ENCODE peak calls at places on chromosomes 4 and X, in eight cellular contexts. One of them, this sample, is unnamed.

GRCh38 chr4:10582059-10582686 is 102.4 kb downstream of the CLNK start:
- DNase-seq in D721Med: no peak
- DNase-seq in A673: peak
- DNase-seq in lung: peak
- DNase-seq in upper lobe of left lung: peak
- DNase-seq in brain microvascular endothelial cell: peak
- DNase-seq in heart right ventricle: no peak
- DNase-seq in body of pancreas: peak
- DNase-seq in this sample: no peak

GRCh38 chr4:1630266-1630665 is 53.8 kb downstream of the FAM53A start:
- DNase-seq in D721Med: no peak
- DNase-seq in A673: no peak
- DNase-seq in lung: no peak
- DNase-seq in upper lobe of left lung: no peak
- DNase-seq in brain microvascular endothelial cell: no peak
- DNase-seq in heart right ventricle: no peak
- DNase-seq in body of pancreas: no peak
- DNase-seq in this sample: no peak

GRCh38 chr4:75834772-75835154 is 67.5 kb downstream of the PPEF2 start:
- DNase-seq in D721Med: no peak
- DNase-seq in A673: no peak
- DNase-seq in lung: no peak
- DNase-seq in upper lobe of left lung: no peak
- DNase-seq in brain microvascular endothelial cell: no peak
- DNase-seq in heart right ventricle: no peak
- DNase-seq in body of pancreas: no peak
- DNase-seq in this sample: no peak

GRCh38 chr4:185426960-185427688 is 1.4 kb upstream of the UFSP2 start:
- DNase-seq in D721Med: no peak
- DNase-seq in A673: no peak
- DNase-seq in lung: no peak
- DNase-seq in upper lobe of left lung: no peak
- DNase-seq in brain microvascular endothelial cell: no peak
- DNase-seq in heart right ventricle: no peak
- DNase-seq in body of pancreas: no peak
- DNase-seq in this sample: no peak

GRCh38 chr4:55409468-55410171 is 13.9 kb downstream of the TMEM165 start:
- DNase-seq in D721Med: no peak
- DNase-seq in A673: peak
- DNase-seq in lung: no peak
- DNase-seq in upper lobe of left lung: no peak
- DNase-seq in brain microvascular endothelial cell: peak
- DNase-seq in heart right ventricle: no peak
- DNase-seq in body of pancreas: no peak
- DNase-seq in this sample: no peak

GRCh38 chr4:76518241-76518640 is 83.2 kb downstream of the SHROOM3 start:
- DNase-seq in D721Med: no peak
- DNase-seq in A673: peak
- DNase-seq in lung: no peak
- DNase-seq in upper lobe of left lung: no peak
- DNase-seq in brain microvascular endothelial cell: no peak
- DNase-seq in heart right ventricle: no peak
- DNase-seq in body of pancreas: no peak
- DNase-seq in this sample: no peak

GRCh38 chr4:172953896-172954568 is 214.6 kb upstream of the GALNT7 start:
- DNase-seq in D721Med: no peak
- DNase-seq in A673: peak
- DNase-seq in lung: no peak
- DNase-seq in upper lobe of left lung: no peak
- DNase-seq in brain microvascular endothelial cell: no peak
- DNase-seq in heart right ventricle: no peak
- DNase-seq in body of pancreas: no peak
- DNase-seq in this sample: no peak

GRCh38 chr4:73862357-73862756 is 6.8 kb upstream of the CXCL1 start:
- DNase-seq in D721Med: no peak
- DNase-seq in A673: no peak
- DNase-seq in lung: no peak
- DNase-seq in upper lobe of left lung: no peak
- DNase-seq in brain microvascular endothelial cell: no peak
- DNase-seq in heart right ventricle: no peak
- DNase-seq in body of pancreas: no peak
- DNase-seq in this sample: no peak

GRCh38 chr4:1417522-1418390 is 11.5 kb upstream of the NKX1-1 start:
- DNase-seq in D721Med: peak
- DNase-seq in A673: no peak
- DNase-seq in lung: no peak
- DNase-seq in upper lobe of left lung: peak
- DNase-seq in brain microvascular endothelial cell: no peak
- DNase-seq in heart right ventricle: no peak
- DNase-seq in body of pancreas: no peak
- DNase-seq in this sample: no peak

GRCh38 chr4:159216834-159217233 is 114.0 kb downstream of the RAPGEF2 start:
- DNase-seq in D721Med: no peak
- DNase-seq in A673: no peak
- DNase-seq in lung: no peak
- DNase-seq in upper lobe of left lung: no peak
- DNase-seq in brain microvascular endothelial cell: no peak
- DNase-seq in heart right ventricle: no peak
- DNase-seq in body of pancreas: no peak
- DNase-seq in this sample: no peak

GRCh38 chr4:15493411-15493810 is 23.7 kb downstream of the CC2D2A start:
- DNase-seq in D721Med: no peak
- DNase-seq in A673: no peak
- DNase-seq in lung: no peak
- DNase-seq in upper lobe of left lung: no peak
- DNase-seq in brain microvascular endothelial cell: no peak
- DNase-seq in heart right ventricle: no peak
- DNase-seq in body of pancreas: no peak
- DNase-seq in this sample: no peak

GRCh38 chrX:119684916-119685224 is 8.1 kb downstream of the SEPTIN6 start:
- DNase-seq in D721Med: no peak
- DNase-seq in A673: peak
- DNase-seq in lung: no peak
- DNase-seq in upper lobe of left lung: no peak
- DNase-seq in brain microvascular endothelial cell: no peak
- DNase-seq in heart right ventricle: no peak
- DNase-seq in body of pancreas: no peak
- DNase-seq in this sample: no peak

GRCh38 chrX:68727696-68728095 is 80.2 kb downstream of the STARD8 start:
- DNase-seq in D721Med: no peak
- DNase-seq in A673: no peak
- DNase-seq in lung: no peak
- DNase-seq in upper lobe of left lung: no peak
- DNase-seq in brain microvascular endothelial cell: no peak
- DNase-seq in heart right ventricle: no peak
- DNase-seq in body of pancreas: no peak
- DNase-seq in this sample: no peak

GRCh38 chrX:71154196-71154595 is 9.6 kb downstream of the NLGN3 start:
- DNase-seq in D721Med: no peak
- DNase-seq in A673: no peak
- DNase-seq in lung: no peak
- DNase-seq in upper lobe of left lung: no peak
- DNase-seq in brain microvascular endothelial cell: no peak
- DNase-seq in heart right ventricle: no peak
- DNase-seq in body of pancreas: no peak
- DNase-seq in this sample: no peak

GRCh38 chr4:113781439-113782040 is 20.0 kb upstream of the CAMK2D start:
- DNase-seq in D721Med: no peak
- DNase-seq in A673: peak
- DNase-seq in lung: no peak
- DNase-seq in upper lobe of left lung: no peak
- DNase-seq in brain microvascular endothelial cell: no peak
- DNase-seq in heart right ventricle: no peak
- DNase-seq in body of pancreas: no peak
- DNase-seq in this sample: no peak

GRCh38 chrX:100931218-100931924 is 2.7 kb upstream of the XKRX start:
- DNase-seq in D721Med: no peak
- DNase-seq in A673: no peak
- DNase-seq in lung: no peak
- DNase-seq in upper lobe of left lung: no peak
- DNase-seq in brain microvascular endothelial cell: no peak
- DNase-seq in heart right ventricle: no peak
- DNase-seq in body of pancreas: no peak
- DNase-seq in this sample: no peak

GRCh38 chr4:169925678-169926077 is 100.5 kb downstream of the MFAP3L start:
- DNase-seq in D721Med: no peak
- DNase-seq in A673: no peak
- DNase-seq in lung: no peak
- DNase-seq in upper lobe of left lung: no peak
- DNase-seq in brain microvascular endothelial cell: no peak
- DNase-seq in heart right ventricle: no peak
- DNase-seq in body of pancreas: no peak
- DNase-seq in this sample: no peak

GRCh38 chr4:42348692-42349091 is 48.6 kb upstream of the SHISA3 start:
- DNase-seq in D721Med: no peak
- DNase-seq in A673: no peak
- DNase-seq in lung: no peak
- DNase-seq in upper lobe of left lung: no peak
- DNase-seq in brain microvascular endothelial cell: no peak
- DNase-seq in heart right ventricle: no peak
- DNase-seq in body of pancreas: no peak
- DNase-seq in this sample: no peak

GRCh38 chr4:83708500-83709175 is 172.7 kb downstream of the GPAT3 start:
- DNase-seq in D721Med: no peak
- DNase-seq in A673: no peak
- DNase-seq in lung: no peak
- DNase-seq in upper lobe of left lung: no peak
- DNase-seq in brain microvascular endothelial cell: no peak
- DNase-seq in heart right ventricle: no peak
- DNase-seq in body of pancreas: no peak
- DNase-seq in this sample: no peak

GRCh38 chr4:68463796-68464195 is 16.5 kb downstream of the TMPRSS11E start:
- DNase-seq in D721Med: no peak
- DNase-seq in A673: no peak
- DNase-seq in lung: no peak
- DNase-seq in upper lobe of left lung: no peak
- DNase-seq in brain microvascular endothelial cell: no peak
- DNase-seq in heart right ventricle: no peak
- DNase-seq in body of pancreas: no peak
- DNase-seq in this sample: no peak

GRCh38 chr4:175457956-175458355 is 354.1 kb downstream of the GPM6A start:
- DNase-seq in D721Med: no peak
- DNase-seq in A673: no peak
- DNase-seq in lung: no peak
- DNase-seq in upper lobe of left lung: no peak
- DNase-seq in brain microvascular endothelial cell: no peak
- DNase-seq in heart right ventricle: no peak
- DNase-seq in body of pancreas: no peak
- DNase-seq in this sample: no peak

GRCh38 chr4:40228497-40229365 is 31.9 kb downstream of the RHOH start:
- DNase-seq in D721Med: no peak
- DNase-seq in A673: no peak
- DNase-seq in lung: no peak
- DNase-seq in upper lobe of left lung: no peak
- DNase-seq in brain microvascular endothelial cell: no peak
- DNase-seq in heart right ventricle: no peak
- DNase-seq in body of pancreas: no peak
- DNase-seq in this sample: no peak
- TF ChIP-seq CTCF in D721Med: peak
- TF ChIP-seq CTCF in A673: peak
- TF ChIP-seq CTCF in lung: no peak
- TF ChIP-seq CTCF in upper lobe of left lung: no peak
- TF ChIP-seq CTCF in brain microvascular endothelial cell: peak
- TF ChIP-seq CTCF in heart right ventricle: no peak
- TF ChIP-seq CTCF in body of pancreas: no peak
- TF ChIP-seq CTCF in this sample: peak

DNA sequence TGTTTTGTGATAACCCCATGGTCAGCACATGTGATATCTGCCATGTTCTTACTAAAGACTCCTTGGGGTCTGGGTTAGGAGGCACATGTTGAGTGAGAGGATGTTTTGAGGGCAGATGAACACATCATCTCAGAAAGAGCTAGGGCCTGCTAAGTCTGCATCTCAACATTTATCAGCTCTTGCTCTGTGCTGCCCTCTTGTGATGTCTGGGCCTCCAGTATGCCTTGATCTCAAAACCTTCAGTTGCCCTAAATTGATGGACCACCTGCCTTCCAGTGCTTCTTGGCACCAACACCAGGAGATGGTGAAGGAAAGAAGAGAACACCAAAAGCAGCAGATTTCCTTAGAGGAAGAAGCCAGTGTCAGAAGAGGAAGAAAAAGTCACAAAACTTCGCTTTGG is 22.5 kb downstream of the MID1 start:
- DNase-seq in D721Med: no peak
- DNase-seq in A673: peak
- DNase-seq in lung: no peak
- DNase-seq in upper lobe of left lung: no peak
- DNase-seq in brain microvascular endothelial cell: peak
- DNase-seq in heart right ventricle: no peak
- DNase-seq in body of pancreas: peak
- DNase-seq in this sample: no peak
- TF ChIP-seq CTCF in D721Med: peak
- TF ChIP-seq CTCF in A673: peak
- TF ChIP-seq CTCF in lung: peak
- TF ChIP-seq CTCF in upper lobe of left lung: no peak
- TF ChIP-seq CTCF in brain microvascular endothelial cell: peak
- TF ChIP-seq CTCF in heart right ventricle: peak
- TF ChIP-seq CTCF in body of pancreas: peak
- TF ChIP-seq CTCF in this sample: peak

DNA sequence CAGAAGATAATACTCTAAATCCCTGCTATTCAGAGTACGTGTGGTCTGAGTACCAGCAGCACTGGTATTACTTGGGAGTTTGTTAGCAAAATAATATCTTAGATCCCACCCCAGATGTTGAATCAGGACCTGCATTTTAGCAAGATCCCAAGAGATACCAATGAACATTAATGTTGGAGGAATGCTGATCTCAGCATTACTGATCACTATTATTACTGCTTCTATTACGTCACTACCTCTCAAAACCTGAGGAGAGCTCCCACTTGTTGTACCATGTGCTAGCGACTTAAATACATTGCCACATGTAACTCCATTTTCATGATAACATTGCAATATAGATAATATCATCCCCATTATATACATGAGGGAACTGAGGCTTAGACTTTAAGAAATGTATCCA is 185.2 kb downstream of the SPRY1 start:
- DNase-seq in D721Med: no peak
- DNase-seq in A673: no peak
- DNase-seq in lung: no peak
- DNase-seq in upper lobe of left lung: no peak
- DNase-seq in brain microvascular endothelial cell: no peak
- DNase-seq in heart right ventricle: no peak
- DNase-seq in body of pancreas: no peak
- DNase-seq in this sample: no peak
- TF ChIP-seq CTCF in D721Med: no peak
- TF ChIP-seq CTCF in A673: no peak
- TF ChIP-seq CTCF in lung: no peak
- TF ChIP-seq CTCF in upper lobe of left lung: no peak
- TF ChIP-seq CTCF in brain microvascular endothelial cell: no peak
- TF ChIP-seq CTCF in heart right ventricle: no peak
- TF ChIP-seq CTCF in body of pancreas: no peak
- TF ChIP-seq CTCF in this sample: no peak

DNA sequence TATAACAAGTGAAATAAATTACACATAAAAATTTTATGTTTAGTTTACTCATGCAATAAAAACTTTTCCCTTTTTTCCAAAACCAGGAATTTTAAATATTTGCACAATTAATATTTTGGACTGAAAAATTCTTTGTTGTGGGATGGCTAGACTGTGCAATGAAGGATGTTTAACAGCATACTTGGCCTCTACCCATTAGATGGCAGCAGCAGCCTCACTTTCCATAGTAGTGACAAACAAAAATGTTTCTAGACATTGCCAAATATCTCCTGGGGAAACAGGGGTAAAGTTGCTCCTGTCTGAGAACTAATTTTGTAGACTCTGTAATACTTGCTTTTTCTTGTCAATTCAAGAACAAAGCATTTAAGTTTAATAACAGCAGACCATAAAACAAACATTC is 49.8 kb downstream of the SCLT1 start:
- DNase-seq in D721Med: no peak
- DNase-seq in A673: peak
- DNase-seq in lung: no peak
- DNase-seq in upper lobe of left lung: no peak
- DNase-seq in brain microvascular endothelial cell: peak
- DNase-seq in heart right ventricle: no peak
- DNase-seq in body of pancreas: no peak
- DNase-seq in this sample: peak
- TF ChIP-seq CTCF in D721Med: peak
- TF ChIP-seq CTCF in A673: peak
- TF ChIP-seq CTCF in lung: no peak
- TF ChIP-seq CTCF in upper lobe of left lung: no peak
- TF ChIP-seq CTCF in brain microvascular endothelial cell: peak
- TF ChIP-seq CTCF in heart right ventricle: peak
- TF ChIP-seq CTCF in body of pancreas: no peak
- TF ChIP-seq CTCF in this sample: peak